ENCODE peak calls at places on chromosomes 4 and X, in six cellular contexts. G, V, O, C, A and K are unnamed samples.

GRCh38 chrX:51420610-51421009 is 75.8 kb downstream of the NUDT11 start:
- DNase-seq in V (peak; percentile 35), O (peak; percentile 29), G (peak; percentile 46), A (no peak), C (peak; percentile 34), K (no peak)

GRCh38 chr4:17578482-17578891 is 1.5 kb downstream of the LAP3 start:
- DNase-seq in C (no peak), G (peak; percentile 45), V (no peak), A (no peak), O (no peak), K (no peak)

GRCh38 chr4:23920716-23921446 is 31.0 kb upstream of the PPARGC1A start:
- DNase-seq in G (no peak), V (no peak), A (no peak), O (no peak), C (no peak), K (no peak)

GRCh38 chrX:140817943-140818342 is 108.4 kb downstream of the LINC00632 start:
- DNase-seq in C (peak; percentile 13), G (peak; percentile 11), V (peak; percentile 20), A (no peak), O (no peak), K (no peak)

GRCh38 chr4:149218672-149219071 is 597.0 kb downstream of the IQCM start:
- DNase-seq in A (no peak), O (no peak), G (no peak), V (no peak), C (no peak), K (no peak)

GRCh38 chr4:11436673-11437072 is 8.0 kb upstream of the HS3ST1 start:
- DNase-seq in G (no peak), O (no peak), C (no peak), A (no peak), V (no peak), K (no peak)

GRCh38 chrX:2489446-2490445 is 11.0 kb downstream of the DHRSX start:
- DNase-seq in V (no peak), A (no peak), G (no peak), O (no peak), C (no peak), K (no peak)

GRCh38 chrX:110987292-110987691 is 108.7 kb upstream of the PAK3 start:
- DNase-seq in V (no peak), C (no peak), A (no peak), O (no peak), G (peak; percentile 3), K (no peak)

GRCh38 chr4:83083925-83084475 is 30.5 kb downstream of the PLAC8 start:
- DNase-seq in A (no peak), V (no peak), G (no peak), O (no peak), C (no peak), K (no peak)

GRCh38 chrX:130840345-130840744 is 62.7 kb downstream of the ENOX2 start:
- DNase-seq in C (no peak), O (no peak), G (no peak), V (no peak), A (no peak), K (no peak)

GRCh38 chrX:292900-293897 is 12.0 kb downstream of the PLCXD1 start:
- DNase-seq in C (no peak), O (no peak), G (no peak), V (no peak), A (no peak), K (no peak)

GRCh38 chr4:10704050-10704810 is 19.7 kb upstream of the CLNK start:
- DNase-seq in C (no peak), G (no peak), O (no peak), V (no peak), A (no peak), K (no peak)